ENCODE peak calls at places on chromosomes 4 and X, in seven cellular contexts. O is brain microvascular endothelial cell, Q is heart right ventricle, N is upper lobe of right lung, H is tibial artery, A is fibroblast of mammary gland, K is IMR-90. M is an unnamed sample.

GRCh38 chr4:182643801-182644311 is 273.3 kb downstream of the DCTD start:
- DNase-seq in K (peak), H (peak), O (peak), N (no peak), Q (peak), A (peak), M (peak)

GRCh38 chr4:35182451-35182850 is 1061.9 kb downstream of the ARAP2 start:
- DNase-seq in A (no peak), H (peak), Q (no peak), K (no peak), O (no peak), N (no peak), M (no peak)

GRCh38 chrX:81996166-81996565 is 794.3 kb downstream of the SH3BGRL start:
- DNase-seq in H (no peak), N (no peak), A (no peak), K (no peak), O (no peak), Q (no peak), M (no peak)

GRCh38 chrX:95071621-95072020 is 1397.6 kb downstream of the FAM133A start:
- DNase-seq in A (no peak), H (no peak), N (no peak), O (no peak), K (peak), Q (no peak), M (no peak)

GRCh38 chr4:64846417-64846816 is 437.2 kb upstream of the TECRL start:
- DNase-seq in A (no peak), O (no peak), Q (no peak), H (no peak), K (no peak), N (no peak), M (no peak)

GRCh38 chrX:16897445-16897844 is 27.3 kb upstream of the RBBP7 start:
- DNase-seq in K (no peak), A (no peak), N (no peak), Q (no peak), H (no peak), O (no peak), M (no peak)

GRCh38 chr4:1164040-1164439 is 8.3 kb downstream of the SPON2 start:
- DNase-seq in Q (no peak), A (no peak), O (no peak), K (no peak), H (no peak), N (no peak), M (no peak)

GRCh38 chr4:182973421-182974340 is 56.5 kb upstream of the DCTD start:
- DNase-seq in H (no peak), O (no peak), N (no peak), K (peak), A (no peak), Q (no peak), M (peak)

GRCh38 chr4:174154455-174154854 is 129.0 kb downstream of the FBXO8 start:
- DNase-seq in O (peak), N (no peak), A (peak), K (peak), H (no peak), Q (no peak), M (peak)

GRCh38 chr4:17578482-17578891 is 1.5 kb downstream of the LAP3 start:
- DNase-seq in A (peak), K (peak), N (no peak), H (no peak), O (no peak), Q (no peak), M (peak)

GRCh38 chr4:88021824-88022223 is 14.4 kb downstream of the PKD2 start:
- DNase-seq in K (peak), N (no peak), O (no peak), Q (no peak), H (no peak), A (peak), M (peak)

GRCh38 chr4:10106421-10107039 is 10.1 kb downstream of the WDR1 start:
- DNase-seq in O (peak), N (no peak), Q (peak), A (peak), H (peak), K (peak), M (peak)

GRCh38 chrX:102548231-102548630 is 31.7 kb upstream of the TMSB15A start:
- DNase-seq in O (no peak), Q (no peak), A (no peak), K (no peak), H (no peak), N (no peak), M (no peak)

GRCh38 chr4:147924604-147925412 is 192.9 kb downstream of the ARHGAP10 start:
- DNase-seq in N (no peak), Q (peak), A (peak), H (no peak), K (peak), O (peak), M (peak)

GRCh38 chrX:22202251-22202650 is 70.5 kb upstream of the CBLL2 start:
- DNase-seq in N (no peak), H (no peak), K (no peak), A (no peak), O (no peak), Q (no peak), M (no peak)

GRCh38 chr4:99087887-99088484 is 602 bp downstream of the ADH5 start:
- DNase-seq in N (peak), Q (peak), H (peak), O (peak), A (peak), K (peak), M (peak)

GRCh38 chrX:24023538-24023937 is 3.4 kb downstream of the KLHL15 start:
- DNase-seq in O (no peak), Q (no peak), A (no peak), N (no peak), H (no peak), K (no peak), M (no peak)

GRCh38 chr4:48877827-48878535 is 28.6 kb downstream of the OCIAD2 start:
- DNase-seq in Q (no peak), O (no peak), K (no peak), A (no peak), N (no peak), H (no peak), M (no peak)

GRCh38 chr4:1169691-1170096 is 2.7 kb downstream of the SPON2 start:
- DNase-seq in A (no peak), K (no peak), N (no peak), Q (no peak), O (no peak), H (peak), M (no peak)

GRCh38 chr4:73704314-73705055 is 35.9 kb upstream of the CXCL8 start:
- DNase-seq in N (no peak), O (peak), Q (peak), A (peak), K (peak), H (peak), M (peak)

GRCh38 chr4:142393127-142393526 is 453.0 kb downstream of the INPP4B start:
- DNase-seq in O (no peak), A (no peak), K (no peak), Q (no peak), N (no peak), H (no peak), M (no peak)

GRCh38 chr4:44869985-44870384 is 143.6 kb upstream of the GNPDA2 start:
- DNase-seq in N (no peak), A (no peak), H (no peak), O (no peak), Q (no peak), K (no peak), M (no peak)

GRCh38 chrX:40418413-40419195 is 162.2 kb upstream of the ATP6AP2 start:
- DNase-seq in H (no peak), A (no peak), O (no peak), Q (no peak), N (no peak), K (no peak), M (no peak)

GRCh38 chr4:139416073-139416673 is 37.7 kb upstream of the RAB33B start:
- DNase-seq in K (peak), A (peak), H (no peak), N (no peak), O (peak), Q (no peak), M (peak)

GRCh38 chr4:56570041-56570440 is 64.5 kb downstream of the ARL9 start:
- DNase-seq in A (no peak), H (no peak), O (peak), N (no peak), K (peak), Q (no peak), M (peak)

GRCh38 chrX:78838709-78839108 is 91.2 kb downstream of the LPAR4 start:
- DNase-seq in O (no peak), Q (no peak), H (no peak), A (no peak), K (no peak), N (no peak), M (no peak)

GRCh38 chr4:26821677-26822503 is 38.8 kb upstream of the STIM2 start:
- DNase-seq in N (no peak), O (no peak), K (peak), H (no peak), A (no peak), Q (no peak), M (peak)

GRCh38 chrX:74924449-74925209 is 623 bp downstream of the NEXMIF start:
- DNase-seq in K (no peak), N (peak), O (peak), A (no peak), H (peak), Q (peak), M (peak)

GRCh38 chr4:26171953-26172352 is 148.9 kb upstream of the RBPJ start:
- DNase-seq in Q (no peak), O (peak), K (peak), A (peak), H (no peak), N (no peak), M (peak)

GRCh38 chr4:94880976-94881375 is 123.2 kb downstream of the BMPR1B start:
- DNase-seq in O (no peak), N (no peak), Q (no peak), H (no peak), K (peak), A (peak), M (no peak)

GRCh38 chrX:33138677-33139249 is 72.6 kb downstream of the DMD start:
- DNase-seq in K (no peak), N (no peak), A (peak), O (peak), Q (no peak), H (no peak), M (peak)

GRCh38 chrX:82692991-82693390 is 815.1 kb upstream of the POU3F4 start:
- DNase-seq in K (no peak), N (no peak), O (no peak), A (no peak), H (no peak), Q (no peak), M (no peak)

GRCh38 chr4:4805805-4806345 is 53.6 kb upstream of the MSX1 start:
- DNase-seq in Q (no peak), O (no peak), N (no peak), K (no peak), H (no peak), A (no peak), M (no peak)

GRCh38 chr4:4803904-4804296 is 55.6 kb upstream of the MSX1 start:
- DNase-seq in O (no peak), H (no peak), K (no peak), N (no peak), Q (no peak), A (no peak), M (no peak)

GRCh38 chr4:4803216-4803903 is 56.1 kb upstream of the MSX1 start:
- DNase-seq in K (no peak), O (no peak), Q (no peak), H (no peak), A (no peak), N (no peak), M (no peak)

DNA sequence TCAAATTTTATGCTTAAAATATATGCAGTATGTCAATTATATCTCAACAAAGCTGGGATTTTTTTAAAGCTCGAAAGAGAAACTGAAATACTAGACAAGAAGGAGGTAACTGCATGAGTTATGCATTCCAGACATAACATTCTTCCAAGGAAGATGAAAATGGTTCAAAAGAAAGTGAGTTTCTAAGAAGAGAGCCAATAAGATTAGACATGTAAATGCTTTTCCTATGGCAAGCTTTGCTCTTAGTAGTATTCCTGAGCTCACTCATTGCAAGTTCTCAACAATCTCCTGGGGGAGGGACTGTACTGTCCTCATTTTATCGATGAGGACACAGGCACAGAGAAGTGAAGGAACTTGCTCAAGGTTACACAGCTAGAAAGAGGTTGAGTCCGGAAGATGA is 58.5 kb upstream of the MSX1 start:
- DNase-seq in O (peak), K (peak), Q (no peak), N (no peak), H (no peak), A (no peak), M (no peak)
- H3K4me3 ChIP-seq in O (no peak), K (no peak), Q (no peak), N (no peak), H (no peak), A (no peak), M (no peak)

DNA sequence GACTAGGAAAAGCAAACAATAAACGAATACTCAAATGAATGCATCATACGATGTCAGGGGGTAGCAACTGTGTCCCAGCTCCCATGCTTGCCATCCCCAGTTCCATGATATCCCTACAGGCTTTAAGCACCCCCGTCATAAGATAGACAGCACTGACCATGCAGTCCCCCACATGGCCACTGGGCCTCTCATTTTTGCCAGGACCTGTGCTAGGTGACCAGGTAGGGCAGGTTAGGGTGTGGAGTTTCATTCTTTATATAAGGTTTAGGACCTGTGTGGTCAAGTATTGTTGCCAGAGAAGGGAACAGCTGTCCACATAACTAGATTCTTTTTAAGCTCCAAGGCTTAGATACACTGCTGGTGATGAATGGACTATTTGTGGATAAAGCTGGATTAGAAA is 9.7 kb downstream of the PPEF2 start:
- DNase-seq in N (no peak), A (no peak), K (no peak), H (no peak), Q (no peak), O (no peak), M (no peak)
- TF ChIP-seq CTCF in N (peak), A (peak), K (no peak), H (no peak), Q (no peak), O (peak), M (peak)

DNA sequence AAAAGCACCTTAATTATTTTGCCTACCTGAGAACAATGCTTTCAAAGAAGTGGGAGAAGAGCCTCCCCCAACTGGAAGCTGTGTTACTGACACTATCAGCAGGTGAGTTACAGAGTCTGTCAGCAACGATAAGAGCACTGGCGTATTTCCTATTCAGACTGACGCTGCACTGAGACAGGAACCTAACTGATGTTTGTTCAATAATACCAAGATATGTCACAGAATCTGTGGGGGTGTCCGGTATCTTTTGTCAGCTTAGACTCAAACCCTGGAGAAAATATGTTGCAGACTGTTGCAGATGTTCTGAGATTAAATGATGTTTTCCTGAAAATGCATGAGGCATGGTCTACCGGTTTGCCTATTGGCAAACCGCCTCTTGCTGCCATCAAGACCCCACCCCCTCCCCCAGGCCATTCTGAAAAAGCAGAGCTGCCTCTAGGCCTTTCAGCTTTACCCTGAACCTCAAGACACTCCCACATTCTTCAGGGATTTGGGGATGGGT is 115.2 kb upstream of the KIT start:
- DNase-seq in K (peak), O (peak), A (no peak), Q (no peak), H (no peak), N (no peak), M (no peak)
- H3K4me3 ChIP-seq in K (no peak), O (no peak), A (no peak), Q (no peak), H (no peak), N (no peak), M (no peak)

DNA sequence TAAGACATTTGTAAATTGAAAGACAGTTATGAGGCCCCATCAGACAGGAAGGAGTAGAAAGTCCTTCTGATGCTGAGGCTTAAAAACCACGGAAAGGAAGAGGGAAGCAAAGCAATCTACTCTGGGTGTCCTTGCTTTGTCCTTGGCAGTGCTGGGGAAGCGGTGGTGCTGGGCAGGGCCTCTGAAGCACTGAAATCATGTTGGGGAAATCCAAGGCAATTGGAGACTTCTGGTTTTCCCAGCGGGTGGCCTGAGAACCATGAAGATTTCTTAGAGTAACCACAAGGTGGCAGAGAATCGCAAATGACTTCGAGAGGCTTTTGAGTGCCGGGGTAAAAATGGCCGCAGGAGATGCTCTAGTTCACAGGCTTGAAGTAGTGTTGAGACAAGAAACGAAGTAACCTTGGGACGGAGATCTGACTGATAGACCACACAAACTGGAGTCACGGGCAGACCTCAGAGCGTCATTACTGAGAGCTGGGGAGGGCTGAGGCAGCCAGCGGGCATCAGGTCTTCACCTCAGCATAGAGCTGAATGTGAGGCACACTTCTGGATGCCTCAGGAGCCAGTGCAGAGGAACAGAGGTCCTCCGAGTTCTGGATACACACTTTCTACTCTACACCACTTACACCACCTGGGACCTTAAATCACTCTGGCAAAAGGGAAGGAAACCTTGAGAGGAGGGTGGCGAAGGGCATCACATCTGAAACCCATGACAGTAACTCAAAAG is 130.7 kb upstream of the GPRIN3 start:
- DNase-seq in A (peak), H (no peak), O (peak), K (peak), Q (peak), N (peak), M (peak)
- TF ChIP-seq CTCF in A (peak), H (no peak), O (peak), K (peak), Q (peak), N (peak), M (peak)

GRCh38 chrX:3939967-3940610 is 226.6 kb upstream of the PRKX start:
- DNase-seq in O (peak), A (peak), H (no peak), N (no peak), Q (no peak), K (peak), M (peak)
- H3K4me3 ChIP-seq in O (no peak), A (no peak), H (no peak), N (no peak), Q (no peak), K (no peak), M (no peak)

GRCh38 chr4:128427832-128428366 is 140.3 kb upstream of the PGRMC2 start:
- DNase-seq in Q (peak), N (peak), H (no peak), O (peak), A (peak), K (peak), M (peak)
- TF ChIP-seq CTCF in Q (peak), N (peak), H (peak), O (peak), A (peak), K (peak), M (peak)

GRCh38 chrX:130120321-130120731 is 10.0 kb upstream of the ELF4 start:
- DNase-seq in K (no peak), N (no peak), A (no peak), H (no peak), O (no peak), Q (peak), M (peak)
- H3K4me3 ChIP-seq in K (peak), N (peak), A (peak), H (peak), O (peak), Q (peak), M (no peak)

DNA sequence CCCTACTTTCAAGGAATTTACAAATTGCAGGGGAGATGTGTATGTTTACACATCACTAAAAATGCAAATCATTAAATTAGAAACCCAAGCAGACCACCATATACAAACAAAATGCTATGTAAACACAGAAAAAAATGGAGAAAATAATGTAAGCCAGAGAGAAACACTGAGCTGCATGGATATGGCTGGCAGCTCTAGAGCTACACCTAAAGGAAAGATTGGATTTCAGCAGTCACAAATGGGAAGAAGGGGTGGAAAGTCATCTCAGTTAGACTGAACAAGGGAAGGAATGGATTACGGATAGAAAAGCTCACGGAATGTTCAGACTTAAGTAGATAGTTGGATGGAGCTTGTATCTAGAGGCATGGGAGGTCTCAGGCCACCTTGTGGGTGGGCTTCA is 186.3 kb downstream of the MOSPD2 start:
- DNase-seq in N (no peak), O (no peak), K (no peak), A (no peak), Q (no peak), H (no peak), M (no peak)
- TF ChIP-seq CTCF in N (no peak), O (peak), K (peak), A (no peak), Q (no peak), H (no peak), M (no peak)

M was measured in cardiac fibroblast.